ENCODE peak calls at places on chromosome 18, in five cellular contexts. G is trophoblast cell, I is neuronal stem cell, L is IMR-90, C is H1. S is an unnamed sample.

GRCh38 chr18:33355263-33355662 is 85.3 kb downstream of the CCDC178 start:
- DNase-seq in G (no peak), I (no peak), L (no peak), C (no peak), S (no peak)

GRCh38 chr18:51007787-51008134 is 22.3 kb upstream of the SMAD4 start:
- DNase-seq in G (no peak), I (no peak), L (no peak), C (no peak), S (no peak)

GRCh38 chr18:62841405-62841804 is 126.1 kb downstream of the PHLPP1 start:
- DNase-seq in G (no peak), I (no peak), L (no peak), C (no peak), S (no peak)

GRCh38 chr18:7754258-7754657 is 187.1 kb downstream of the PTPRM start:
- DNase-seq in G (no peak), I (no peak), L (peak; percentile 34), C (no peak), S (peak; percentile 26)

GRCh38 chr18:44679912-44680270 is 797 bp upstream of the SETBP1 start:
- DNase-seq in G (peak; percentile 51), I (no peak), L (peak; percentile 31), C (peak; percentile 57), S (peak; percentile 71)

GRCh38 chr18:499351-500229 is 911 bp downstream of the COLEC12 start:
- DNase-seq in G (peak; percentile 86), I (no peak), L (peak; percentile 85), C (peak; percentile 52), S (peak; percentile 75)

GRCh38 chr18:69956037-69956436 is 8.4 kb upstream of the CD226 start:
- DNase-seq in G (no peak), I (no peak), L (no peak), C (no peak), S (peak; percentile 86)

GRCh38 chr18:45521777-45522176 is 93.5 kb upstream of the SLC14A2 start:
- DNase-seq in G (no peak), I (no peak), L (peak; percentile 22), C (no peak), S (no peak)

GRCh38 chr18:26981373-26982082 is 116.0 kb upstream of the AQP4 start:
- DNase-seq in G (peak; percentile 77), I (no peak), L (no peak), C (no peak), S (no peak)

GRCh38 chr18:35971661-35972196 is 750 bp upstream of the RMP24 start:
- DNase-seq in G (no peak), I (no peak), L (no peak), C (no peak), S (no peak)

GRCh38 chr18:25465152-25465790 is 113.3 kb upstream of the ZNF521 start:
- DNase-seq in G (no peak), I (peak; percentile 54), L (no peak), C (no peak), S (no peak)

GRCh38 chr18:808502-808901 is 3.5 kb downstream of the YES1 start:
- DNase-seq in G (no peak), I (no peak), L (no peak), C (no peak), S (no peak)

GRCh38 chr18:25223211-25223610 is 128.8 kb downstream of the ZNF521 start:
- DNase-seq in G (no peak), I (no peak), L (no peak), C (peak; percentile 64), S (no peak)

GRCh38 chr18:58345064-58345463 is 283.8 kb downstream of the ALPK2 start:
- DNase-seq in G (no peak), I (no peak), L (no peak), C (no peak), S (no peak)

GRCh38 chr18:21194871-21195771 is 46.9 kb upstream of the GREB1L start:
- DNase-seq in G (no peak), I (peak; percentile 42), L (peak; percentile 58), C (no peak), S (peak; percentile 60)

GRCh38 chr18:21085579-21086161 is 25.9 kb downstream of the ROCK1 start:
- DNase-seq in G (no peak), I (no peak), L (peak; percentile 8), C (no peak), S (no peak)

GRCh38 chr18:23658296-23658695 is 4.4 kb downstream of the ANKRD29 start:
- DNase-seq in G (no peak), I (no peak), L (no peak), C (no peak), S (peak; percentile 11)

GRCh38 chr18:24989760-24990547 is 362.0 kb downstream of the ZNF521 start:
- DNase-seq in G (no peak), I (no peak), L (no peak), C (no peak), S (no peak)

GRCh38 chr18:46856975-46857374 is 60.3 kb downstream of the PIAS2 start:
- DNase-seq in G (no peak), I (no peak), L (no peak), C (no peak), S (peak; percentile 8)

GRCh38 chr18:74942319-74942910 is 266.5 kb downstream of the PTGR3 start:
- DNase-seq in G (peak; percentile 3), I (no peak), L (peak; percentile 75), C (no peak), S (no peak)

GRCh38 chr18:25590456-25590855 is 238.5 kb upstream of the ZNF521 start:
- DNase-seq in G (no peak), I (no peak), L (no peak), C (no peak), S (no peak)

GRCh38 chr18:54737986-54738385 is 90.3 kb upstream of the RAB27B start:
- DNase-seq in G (no peak), I (no peak), L (peak; percentile 81), C (no peak), S (peak; percentile 59)

GRCh38 chr18:23181547-23181946 is 46.3 kb downstream of the CABLES1 start:
- DNase-seq in G (no peak), I (no peak), L (no peak), C (no peak), S (no peak)

GRCh38 chr18:57058734-57059133 is 88.2 kb upstream of the BOD1L2 start:
- DNase-seq in G (no peak), I (no peak), L (no peak), C (no peak), S (no peak)

GRCh38 chr18:57059366-57059765 is 87.5 kb upstream of the BOD1L2 start:
- DNase-seq in G (no peak), I (no peak), L (no peak), C (no peak), S (no peak)

GRCh38 chr18:57062178-57062577 is 84.7 kb upstream of the BOD1L2 start:
- DNase-seq in G (no peak), I (no peak), L (no peak), C (no peak), S (no peak)

GRCh38 chr18:57062841-57063240 is 84.0 kb upstream of the BOD1L2 start:
- DNase-seq in G (no peak), I (no peak), L (no peak), C (no peak), S (no peak)

GRCh38 chr18:57060814-57061213 is 86.1 kb upstream of the BOD1L2 start:
- DNase-seq in G (no peak), I (no peak), L (no peak), C (no peak), S (no peak)
- H3K36me3 ChIP-seq in G (no peaks in the 10 kb centered on the region), I (no peaks in the 10 kb centered on the region), L (no peaks in the 10 kb centered on the region), C (no peaks in the 10 kb centered on the region), S (no peaks in the 10 kb centered on the region)

DNA sequence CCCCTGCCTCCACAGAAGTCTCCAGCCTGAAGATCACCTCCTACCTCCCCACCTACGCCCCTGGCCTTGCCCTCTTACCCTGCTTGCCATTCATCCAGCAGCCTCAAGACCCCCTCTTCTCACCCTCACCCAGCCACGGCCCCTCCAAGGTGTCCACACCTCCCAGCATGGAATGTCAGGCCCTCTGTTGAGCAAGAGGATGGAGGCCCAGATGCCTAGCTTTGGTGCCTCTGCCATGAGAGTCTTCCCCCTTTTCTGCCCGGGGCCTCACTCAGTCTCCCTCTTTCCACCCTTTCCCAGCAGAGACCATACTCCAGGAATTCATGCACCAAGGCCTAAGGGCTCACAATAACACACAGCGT is 206.3 kb downstream of the ZBTB7C start:
- DNase-seq in G (no peak), I (no peak), L (no peak), C (no peak), S (no peak)
- H3K14ac ChIP-seq in G (no peak overlapping the region), I (peak overlapping the region; percentile 42), L (no peak overlapping the region), C (no peak overlapping the region), S (no peak overlapping the region)

GRCh38 chr18:73664896-73665295 is 482.7 kb downstream of the FBXO15 start:
- DNase-seq in G (no peak), I (no peak), L (no peak), C (no peak), S (no peak)

GRCh38 chr18:73668051-73668450 is 479.6 kb downstream of the FBXO15 start:
- DNase-seq in G (no peak), I (no peak), L (no peak), C (no peak), S (no peak)

GRCh38 chr18:73669299-73669698 is 478.3 kb downstream of the FBXO15 start:
- DNase-seq in G (no peak), I (no peak), L (peak; percentile 86), C (no peak), S (peak; percentile 42)

GRCh38 chr18:73663581-73663980 is 484.1 kb downstream of the FBXO15 start:
- DNase-seq in G (no peak), I (no peak), L (no peak), C (no peak), S (no peak)

DNA sequence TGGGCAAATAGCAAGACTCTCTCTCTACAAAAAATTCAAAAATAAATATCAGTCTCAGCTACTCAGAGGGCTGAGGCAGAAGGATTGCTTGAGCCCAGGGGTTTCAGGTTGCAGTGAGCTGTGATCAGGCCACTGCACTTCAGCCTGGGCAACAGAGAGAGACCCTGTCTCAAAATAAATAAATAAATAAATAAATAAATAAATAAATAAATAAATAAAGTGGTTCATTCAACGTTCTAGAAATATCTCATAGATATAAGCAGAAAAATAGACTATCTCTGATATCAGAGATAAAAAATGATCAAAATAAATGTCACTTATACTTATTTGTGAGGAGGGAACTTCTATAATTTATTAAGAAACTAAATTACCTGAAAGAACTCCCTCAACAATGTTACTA is 480.9 kb downstream of the FBXO15 start:
- DNase-seq in G (no peak), I (no peak), L (no peak), C (no peak), S (no peak)
- H3K4ac ChIP-seq in G (no peak overlapping the region), I (no peak overlapping the region), L (no peak overlapping the region), C (no peak overlapping the region), S (no peak overlapping the region)

GRCh38 chr18:12366379-12366778 is 10.6 kb downstream of the AFG3L2 start:
- DNase-seq in G (no peak), I (no peak), L (no peak), C (no peak), S (no peak)

GRCh38 chr18:12372406-12372805 is 4.6 kb downstream of the AFG3L2 start:
- DNase-seq in G (no peak), I (no peak), L (no peak), C (no peak), S (no peak)

GRCh38 chr18:12366794-12367193 is 10.2 kb downstream of the AFG3L2 start:
- DNase-seq in G (no peak), I (no peak), L (no peak), C (no peak), S (no peak)

GRCh38 chr18:12371590-12371989 is 5.4 kb downstream of the AFG3L2 start:
- DNase-seq in G (no peak), I (no peak), L (no peak), C (no peak), S (no peak)

DNA sequence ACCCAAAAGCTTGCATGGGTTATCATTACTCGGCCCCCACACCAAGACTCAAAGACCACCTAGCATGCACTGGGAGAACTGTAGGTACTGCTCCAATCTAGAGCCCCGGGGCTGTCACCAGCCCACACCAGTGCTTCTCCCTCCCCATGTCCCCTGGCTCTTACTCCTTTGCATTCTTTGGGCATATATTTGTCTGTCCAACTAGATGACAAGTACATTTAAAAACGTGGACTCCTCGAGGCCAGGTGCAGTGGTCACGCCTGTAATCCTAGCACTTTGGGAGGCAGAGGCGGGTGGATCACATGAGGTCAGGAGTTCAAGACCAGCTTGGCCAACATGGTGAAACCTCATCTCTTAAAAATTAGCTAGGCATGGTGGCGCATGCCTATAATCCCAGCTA is 7.8 kb downstream of the AFG3L2 start:
- DNase-seq in G (peak; percentile 78), I (no peak), L (no peak), C (no peak), S (no peak)
- H3K36me3 ChIP-seq in G (peaks cover 14% of the 10 kb centered on the region), I (peaks cover 70% of the 10 kb centered on the region), L (peaks cover 20% of the 10 kb centered on the region), C (peaks cover 30% of the 10 kb centered on the region), S (peaks cover 45% of the 10 kb centered on the region)

S was measured in mesenchymal stem cell.